ENCODE peak calls at places on chromosomes 4 and X, in nine cellular contexts. C, R, S, P, X, H, J, U and G are unnamed samples. For H3K4me1, the result is how much of the 10 kb centered on the place peaks cover.

GRCh38 chrX:97267376-97267775 is 383.7 kb downstream of the RPA4 start:
- DNase-seq in C (no peak), R (no peak), S (no peak), P (no peak), X (no peak), H (no peak), J (no peak), U (no peak), G (no peak)

GRCh38 chr4:64539234-64539849 is 130.1 kb upstream of the TECRL start:
- DNase-seq in C (peak), R (no peak), S (peak), P (peak), X (peak), H (no peak), J (peak), U (peak), G (peak)

GRCh38 chrX:2389324-2389723 is 111.5 kb downstream of the DHRSX start:
- DNase-seq in C (no peak), R (no peak), S (no peak), P (no peak), X (no peak), H (no peak), J (no peak), U (no peak), G (no peak)

GRCh38 chrX:29090811-29091210 is 503.6 kb downstream of the IL1RAPL1 start:
- DNase-seq in C (peak), R (no peak), S (peak), P (no peak), X (peak), H (no peak), J (no peak), U (no peak), G (peak)

GRCh38 chr4:168831919-168832745 is 177.9 kb downstream of the CBR4 start:
- DNase-seq in C (peak), R (peak), S (peak), P (peak), X (peak), H (peak), J (peak), U (peak), G (peak)

GRCh38 chr4:12633058-12633651 is 851.0 kb downstream of the RAB28 start:
- DNase-seq in C (peak), R (peak), S (peak), P (peak), X (peak), H (peak), J (peak), U (peak), G (no peak)

GRCh38 chrX:72395252-72395651 is 89.5 kb upstream of the CITED1 start:
- DNase-seq in C (no peak), R (no peak), S (no peak), P (no peak), X (no peak), H (no peak), J (no peak), U (no peak), G (no peak)

GRCh38 chrX:103628386-103629290 is at the start of gene TCEAL1:
- DNase-seq in C (peak), R (peak), S (peak), P (peak), X (peak), H (peak), J (peak), U (peak), G (no peak)

GRCh38 chr4:133711817-133712216 is 489.8 kb downstream of the PABPC4L start:
- DNase-seq in C (no peak), R (no peak), S (peak), P (no peak), X (no peak), H (no peak), J (no peak), U (no peak), G (peak)

GRCh38 chr4:184294734-184295133 is 77.1 kb upstream of the ENPP6 start:
- DNase-seq in C (no peak), R (no peak), S (no peak), P (no peak), X (no peak), H (no peak), J (no peak), U (peak), G (no peak)

GRCh38 chrX:69362889-69363288 is 141.2 kb upstream of the NALF2 start:
- DNase-seq in C (peak), R (peak), S (no peak), P (no peak), X (no peak), H (peak), J (no peak), U (no peak), G (no peak)

GRCh38 chr4:83075696-83076095 is 38.8 kb downstream of the PLAC8 start:
- DNase-seq in C (no peak), R (no peak), S (no peak), P (no peak), X (no peak), H (no peak), J (no peak), U (no peak), G (no peak)

GRCh38 chr4:54561940-54562339 is 95.8 kb upstream of the KIT start:
- DNase-seq in C (no peak), R (no peak), S (no peak), P (no peak), X (no peak), H (no peak), J (no peak), U (no peak), G (no peak)

GRCh38 chr4:80229590-80229989 is 32.3 kb downstream of the PRDM8 start:
- DNase-seq in C (no peak), R (no peak), S (no peak), P (no peak), X (no peak), H (no peak), J (no peak), U (no peak), G (no peak)

GRCh38 chr4:160136021-160136420 is 1033.1 kb downstream of the RAPGEF2 start:
- DNase-seq in C (no peak), R (no peak), S (no peak), P (no peak), X (no peak), H (no peak), J (no peak), U (no peak), G (peak)

GRCh38 chr4:154503598-154503997 is 12.0 kb upstream of the DCHS2 start:
- DNase-seq in C (peak), R (no peak), S (peak), P (no peak), X (peak), H (no peak), J (no peak), U (no peak), G (no peak)

GRCh38 chr4:93834371-93835066 is 6.0 kb downstream of the ATOH1 start:
- DNase-seq in C (peak), R (no peak), S (peak), P (no peak), X (peak), H (no peak), J (no peak), U (peak), G (no peak)

GRCh38 chr4:182306792-182307507 is 63.7 kb downstream of the TENM3 start:
- DNase-seq in C (no peak), R (no peak), S (no peak), P (no peak), X (no peak), H (no peak), J (no peak), U (no peak), G (peak)

GRCh38 chrX:119389854-119390501 is 9.2 kb upstream of the SLC25A43 start:
- DNase-seq in C (no peak), R (no peak), S (peak), P (no peak), X (peak), H (no peak), J (no peak), U (peak), G (no peak)

GRCh38 chr4:126172126-126172525 is 857.4 kb downstream of the FAT4 start:
- DNase-seq in C (no peak), R (no peak), S (no peak), P (no peak), X (no peak), H (no peak), J (no peak), U (no peak), G (peak)

GRCh38 chr4:162163892-162164759 is at the start of gene FSTL5:
- DNase-seq in C (peak), R (peak), S (peak), P (peak), X (peak), H (peak), J (peak), U (peak), G (peak)

GRCh38 chr4:169619518-169619957 is 840 bp upstream of the CLCN3 start:
- DNase-seq in C (peak), R (no peak), S (peak), P (peak), X (peak), H (no peak), J (peak), U (peak), G (peak)

GRCh38 chr4:3820016-3820805 is 54.0 kb downstream of the ADRA2C start:
- DNase-seq in C (no peak), R (no peak), S (no peak), P (no peak), X (no peak), H (no peak), J (no peak), U (no peak), G (no peak)

GRCh38 chr4:136643416-136643815 is 888.9 kb downstream of the PCDH18 start:
- DNase-seq in C (no peak), R (no peak), S (no peak), P (no peak), X (no peak), H (no peak), J (no peak), U (no peak), G (peak)

GRCh38 chr4:73446336-73446938 is 10.4 kb downstream of the AFP start:
- DNase-seq in C (peak), R (no peak), S (peak), P (no peak), X (peak), H (no peak), J (no peak), U (no peak), G (no peak)

GRCh38 chr4:159191989-159192388 is 89.1 kb downstream of the RAPGEF2 start:
- DNase-seq in C (peak), R (no peak), S (peak), P (no peak), X (peak), H (no peak), J (no peak), U (peak), G (peak)

GRCh38 chr4:110108960-110109359 is 89.5 kb downstream of the ELOVL6 start:
- DNase-seq in C (no peak), R (no peak), S (no peak), P (no peak), X (no peak), H (no peak), J (no peak), U (no peak), G (no peak)

GRCh38 chr4:87363552-87363951 is 27.4 kb downstream of the HSD17B11 start:
- DNase-seq in C (no peak), R (no peak), S (no peak), P (no peak), X (no peak), H (no peak), J (no peak), U (no peak), G (no peak)

GRCh38 chr4:173318648-173319211 is 15.4 kb downstream of the HMGB2 start:
- DNase-seq in C (peak), R (no peak), S (peak), P (no peak), X (no peak), H (no peak), J (no peak), U (no peak), G (no peak)

GRCh38 chrX:96682516-96682915 is 2.1 kb upstream of the DIAPH2 start:
- DNase-seq in C (no peak), R (no peak), S (no peak), P (no peak), X (no peak), H (no peak), J (no peak), U (no peak), G (no peak)

GRCh38 chrX:102697506-102697905 is 14.7 kb upstream of the GPRASP2 start:
- DNase-seq in C (no peak), R (no peak), S (no peak), P (no peak), X (no peak), H (no peak), J (no peak), U (no peak), G (peak)

GRCh38 chrX:153502131-153502530 is 7.4 kb downstream of the BGN start:
- DNase-seq in C (no peak), R (no peak), S (no peak), P (no peak), X (no peak), H (no peak), J (no peak), U (no peak), G (no peak)

GRCh38 chrX:153507484-153508178 is 9.8 kb upstream of the ATP2B3 start:
- DNase-seq in C (peak), R (peak), S (peak), P (peak), X (peak), H (peak), J (peak), U (peak), G (no peak)

GRCh38 chrX:153504445-153505016 is 9.8 kb downstream of the BGN start:
- DNase-seq in C (no peak), R (no peak), S (no peak), P (no peak), X (no peak), H (no peak), J (no peak), U (no peak), G (no peak)

GRCh38 chrX:153502796-153503195 is 8.0 kb downstream of the BGN start:
- DNase-seq in C (no peak), R (no peak), S (no peak), P (no peak), X (no peak), H (no peak), J (no peak), U (no peak), G (no peak)

GRCh38 chrX:153505361-153505760 is 10.6 kb downstream of the BGN start:
- DNase-seq in C (no peak), R (no peak), S (no peak), P (no peak), X (no peak), H (no peak), J (no peak), U (no peak), G (no peak)
- H3K4me1 ChIP-seq in C (under half), R (under half), S (under half), P (under half), X (under half), H (under half), J (under half), U (under half), G (under half)

DNA sequence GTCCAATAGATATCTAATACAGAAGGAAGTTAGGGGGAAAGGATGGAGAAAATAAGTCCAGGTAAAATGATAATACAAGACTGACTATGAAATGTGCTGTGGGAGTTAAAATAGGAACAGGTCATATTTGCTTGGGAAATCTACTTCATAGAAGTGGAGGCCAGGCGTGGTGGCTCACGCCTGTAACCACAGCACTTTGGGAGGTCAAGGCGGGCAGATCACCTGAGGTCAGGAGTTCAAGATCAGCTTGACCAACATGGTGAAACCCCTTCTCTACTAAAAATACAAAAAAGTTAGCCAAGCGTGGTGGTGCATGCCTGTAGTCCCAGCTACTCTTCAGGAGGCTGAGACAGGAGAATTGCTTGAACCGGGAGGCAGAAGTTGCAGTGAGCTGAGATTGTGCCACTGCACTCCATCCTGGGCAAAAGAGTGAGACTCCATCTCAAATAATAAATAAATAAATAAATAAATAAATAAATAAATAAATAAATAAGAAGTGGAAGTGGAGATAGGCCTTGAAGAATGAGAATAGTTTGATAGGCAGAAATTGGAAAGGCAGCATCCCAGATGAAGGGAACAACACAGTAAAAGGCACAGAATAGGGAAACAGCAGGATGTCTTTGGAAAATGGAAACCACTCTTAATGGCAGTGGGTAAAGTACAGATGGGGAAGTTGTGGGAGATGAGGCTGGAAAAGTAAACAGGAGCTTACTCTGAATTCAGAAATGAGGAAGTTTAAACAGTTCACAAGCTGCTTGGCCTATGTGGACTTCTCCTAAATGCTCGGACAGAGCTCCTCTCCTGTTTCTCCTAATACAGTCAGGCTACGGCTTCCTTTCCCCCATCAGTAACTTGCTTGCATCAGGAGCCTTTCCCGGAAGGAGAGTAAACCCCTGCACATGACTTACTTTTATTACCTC is 15.1 kb upstream of the GK start:
- DNase-seq in C (no peak), R (no peak), S (no peak), P (no peak), X (no peak), H (no peak), J (no peak), U (no peak), G (no peak)
- H3K27ac ChIP-seq in C (no peak), R (no peak), S (no peak), P (no peak), X (no peak), H (no peak), J (no peak), U (no peak), G (no peak)

GRCh38 chrX:85851418-85851817 is 195.9 kb downstream of the CHM start:
- DNase-seq in C (peak), R (no peak), S (peak), P (no peak), X (peak), H (no peak), J (peak), U (peak), G (peak)
- TF ChIP-seq CTCF in C (peak), R (no peak), S (peak), P (no peak), X (peak), H (peak), J (peak), U (peak), G (peak)

GRCh38 chrX:39372126-39372525 is 570.9 kb downstream of the MID1IP1 start:
- DNase-seq in C (no peak), R (no peak), S (no peak), P (no peak), X (no peak), H (no peak), J (no peak), U (no peak), G (peak)
- H3K4me1 ChIP-seq in C (under half), R (under half), S (under half), P (under half), X (under half), H (under half), J (under half), U (under half), G (under half)

DNA sequence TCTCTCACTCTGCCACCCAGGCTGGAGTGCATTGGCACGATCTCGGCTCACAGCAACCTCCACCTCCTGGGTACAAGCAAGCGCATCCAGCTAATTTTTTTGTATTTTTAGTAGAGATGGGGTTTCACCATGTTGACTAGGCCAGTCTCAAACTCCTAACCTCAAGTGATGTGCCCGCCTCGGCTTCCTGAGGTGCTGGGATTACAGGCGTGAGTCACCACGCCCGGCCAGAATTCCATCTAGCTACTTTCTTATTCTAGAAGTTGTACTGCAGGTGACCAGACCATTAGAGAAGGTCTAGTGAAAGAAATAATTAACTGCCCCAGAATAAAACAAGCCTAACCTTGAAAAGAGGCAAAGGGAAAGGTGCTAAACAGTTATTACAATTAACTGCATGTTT is 2.2 kb downstream of the LRBA start:
- DNase-seq in C (peak), R (no peak), S (peak), P (peak), X (peak), H (no peak), J (peak), U (no peak), G (peak)
- H3K27ac ChIP-seq in C (peak), R (no peak), S (peak), P (no peak), X (no peak), H (no peak), J (peak), U (no peak), G (no peak)

DNA sequence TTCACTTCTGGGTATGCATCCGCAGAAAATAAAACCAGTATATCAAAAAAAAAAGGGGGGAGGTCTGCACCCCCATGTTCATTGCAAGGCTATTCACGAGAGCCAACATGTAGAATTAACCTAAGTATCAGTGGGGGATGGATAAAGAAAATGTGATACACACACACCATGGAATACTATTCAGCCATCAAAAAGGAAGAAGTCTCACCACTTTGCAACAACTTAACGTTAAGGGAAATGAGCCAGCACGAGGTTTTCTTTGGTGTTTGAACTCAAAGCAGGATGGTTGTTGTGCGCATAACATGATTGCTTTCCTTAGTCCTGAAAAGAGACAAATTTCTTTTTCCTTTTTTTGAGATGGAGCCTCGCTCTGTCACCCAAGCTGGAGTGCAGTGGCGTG is 222.7 kb downstream of the SHOX start:
- DNase-seq in C (no peak), R (no peak), S (no peak), P (no peak), X (no peak), H (no peak), J (no peak), U (no peak), G (no peak)
- TF ChIP-seq CTCF in C (no peak), R (no peak), S (no peak), P (no peak), X (no peak), H (no peak), J (no peak), U (no peak), G (no peak)

GRCh38 chr4:7811536-7812190 is 128.0 kb downstream of the AFAP1 start:
- DNase-seq in C (peak), R (peak), S (peak), P (peak), X (peak), H (peak), J (peak), U (no peak), G (no peak)
- H3K4me1 ChIP-seq in C (under half), R (under half), S (under half), P (under half), X (under half), H (half or more), J (half or more), U (under half), G (under half)

DNA sequence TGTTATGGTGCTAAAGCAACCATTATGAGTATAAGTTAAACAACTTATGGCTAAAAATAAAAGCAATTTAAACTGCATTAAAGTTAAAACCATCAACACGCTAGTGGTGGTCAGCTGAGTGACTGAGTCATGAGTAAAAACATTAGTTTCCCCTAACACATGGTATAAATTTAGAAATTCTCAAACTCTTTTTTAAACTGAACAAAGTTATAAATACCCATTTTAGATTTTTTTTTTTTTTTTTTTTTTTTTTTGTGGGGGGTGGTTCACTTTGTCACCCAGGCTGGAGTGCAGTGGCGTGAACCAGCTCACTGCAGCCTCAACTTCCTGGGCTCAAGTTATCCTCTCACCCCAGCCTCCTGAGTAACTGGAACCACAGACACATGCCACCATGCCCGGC is 5.4 kb upstream of the BBS7 start:
- DNase-seq in C (no peak), R (no peak), S (no peak), P (no peak), X (no peak), H (no peak), J (no peak), U (no peak), G (no peak)
- H3K27ac ChIP-seq in C (no peak), R (no peak), S (no peak), P (no peak), X (no peak), H (no peak), J (no peak), U (no peak), G (no peak)